ENCODE peak calls at places on chromosomes 5 and 9, in four cellular contexts. X, T, R and D are unnamed samples.

GRCh38 chr9:33155393-33155792 is 11.7 kb downstream of the B4GALT1 start:
- DNase-seq in R (no peak), X (no peak), T (no peak), D (no peak)

GRCh38 chr5:149156435-149157083 is 15.3 kb downstream of the ABLIM3 start:
- DNase-seq in R (no peak), T (no peak), X (no peak), D (no peak)

GRCh38 chr5:154878642-154879335 is 20.4 kb downstream of the CNOT8 start:
- DNase-seq in R (no peak), T (no peak), X (peak), D (no peak)

GRCh38 chr5:113682497-113683136 is 169.1 kb downstream of the YTHDC2 start:
- DNase-seq in X (peak), R (no peak), T (no peak), D (no peak)

GRCh38 chr5:173857231-173857630 is 30.9 kb upstream of the CPEB4 start:
- DNase-seq in R (no peak), X (no peak), T (no peak), D (no peak)

GRCh38 chr5:107388111-107388861 is 282.5 kb downstream of the EFNA5 start:
- DNase-seq in R (peak), X (peak), T (no peak), D (no peak)

GRCh38 chr9:84277646-84278045 is 62.9 kb downstream of the SLC28A3 start:
- DNase-seq in T (no peak), X (no peak), R (no peak), D (no peak)

GRCh38 chr9:115328228-115328627 is 210.3 kb upstream of the TNC start:
- DNase-seq in R (no peak), X (no peak), T (no peak), D (no peak)

GRCh38 chr5:62371409-62371808 is 32.3 kb downstream of the DIMT1 start:
- DNase-seq in R (no peak), T (no peak), X (no peak), D (no peak)

GRCh38 chr9:13721481-13722235 is 442.2 kb upstream of the MPDZ start:
- DNase-seq in R (no peak), T (no peak), X (no peak), D (no peak)

GRCh38 chr5:64619609-64620008 is 70.7 kb upstream of the SHISAL2B start:
- DNase-seq in X (no peak), T (no peak), R (no peak), D (no peak)

GRCh38 chr9:98637381-98637780 is 71.4 kb downstream of the GABBR2 start:
- DNase-seq in X (no peak), R (no peak), T (no peak), D (no peak)

GRCh38 chr5:73513996-73514395 is 15.8 kb downstream of the BTF3 start:
- DNase-seq in R (no peak), T (no peak), X (no peak), D (no peak)
- TF ChIP-seq CHD4 in R (no peak), T (no peak), X (no peak), D (no peak)

GRCh38 chr5:35804201-35804653 is 52.5 kb upstream of the IL7R start:
- DNase-seq in X (no peak), R (no peak), T (no peak), D (no peak)

GRCh38 chr5:35799751-35800150 is 56.9 kb upstream of the IL7R start:
- DNase-seq in R (no peak), T (no peak), X (no peak), D (no peak)

DNA sequence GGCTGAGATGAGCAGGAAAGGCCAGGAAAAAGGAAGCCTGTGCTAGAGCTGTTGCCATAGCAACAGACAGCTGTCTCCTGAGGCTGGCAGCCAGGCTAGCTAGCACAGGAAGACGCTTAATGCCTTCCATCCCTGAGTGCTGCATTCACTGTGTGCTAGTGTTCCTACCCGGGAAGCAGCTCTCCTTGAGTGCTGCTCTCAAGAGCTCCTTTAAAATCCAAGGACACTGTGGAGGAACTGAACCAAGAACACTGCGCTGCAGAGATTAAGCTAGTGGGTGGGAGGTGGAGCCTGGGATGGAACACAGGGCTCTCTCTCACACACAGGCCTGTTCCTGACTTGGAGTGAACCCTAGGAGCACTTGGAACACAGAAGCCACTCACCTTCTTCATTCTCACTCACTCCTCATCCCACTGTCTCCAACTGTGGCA is 53.5 kb upstream of the IL7R start:
- DNase-seq in T (no peak), R (no peak), X (no peak), D (no peak)
- TF ChIP-seq CHD4 in T (no peak), R (no peak), X (no peak), D (no peak)

DNA sequence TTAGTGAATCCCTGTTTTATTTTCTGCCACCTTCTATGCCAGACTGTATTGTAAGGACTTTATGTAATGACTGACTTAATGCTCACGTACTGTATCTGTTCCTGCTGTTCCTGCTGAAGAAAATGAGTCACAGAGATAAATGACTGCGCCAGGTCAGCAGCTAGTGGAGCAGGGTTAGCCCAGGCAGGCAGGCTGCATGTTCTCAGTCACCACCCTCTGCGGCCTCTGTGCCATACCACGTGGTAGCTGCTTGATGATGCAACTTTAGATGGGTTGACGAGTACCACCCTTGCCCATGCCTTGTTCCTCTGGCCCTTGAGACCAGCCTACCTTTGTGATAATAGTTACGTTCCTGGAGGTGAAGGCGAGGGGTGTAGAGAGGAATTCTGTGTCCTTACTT is 161.9 kb downstream of the TRIO start:
- DNase-seq in R (no peak), T (no peak), X (peak), D (no peak)
- TF ChIP-seq CHD4 in R (no peak), T (no peak), X (no peak), D (no peak)

GRCh38 chr9:109192732-109193361 is 25.8 kb upstream of the FRRS1L start:
- DNase-seq in T (peak), R (no peak), X (peak), D (peak)
- TF ChIP-seq CHD4 in T (no peak), R (no peak), X (no peak), D (no peak)

GRCh38 chr5:87211676-87212075 is 56.0 kb upstream of the RASA1 start:
- DNase-seq in T (no peak), X (no peak), R (no peak), D (no peak)

GRCh38 chr5:87210743-87211142 is 56.9 kb upstream of the RASA1 start:
- DNase-seq in T (no peak), R (no peak), X (no peak), D (no peak)

DNA sequence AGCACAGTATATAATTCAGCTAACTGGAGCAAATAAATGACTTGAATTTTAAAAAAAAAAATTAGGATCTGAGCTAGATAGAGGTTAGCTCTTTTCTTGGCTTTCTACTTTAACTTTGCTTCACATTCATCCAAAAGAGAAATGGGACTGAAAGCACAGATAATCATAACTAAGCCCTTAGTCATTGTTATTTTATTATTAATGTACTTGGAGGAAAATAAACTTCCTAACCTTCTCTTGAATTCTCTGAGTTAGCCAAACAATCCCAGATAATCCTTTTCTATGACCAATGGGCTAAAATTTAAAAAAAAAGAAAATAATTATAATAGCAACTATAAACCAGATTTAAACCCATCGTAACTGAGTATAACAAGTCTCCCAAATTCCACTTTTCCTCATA is 57.6 kb upstream of the RASA1 start:
- DNase-seq in T (no peak), R (no peak), X (no peak), D (no peak)
- TF ChIP-seq CHD4 in T (no peak), R (no peak), X (no peak), D (no peak)